ENCODE peak calls at places on chromosomes 1 and 21, in five cellular contexts. R is naive thymus-derived CD4-positive, alpha-beta T cell; T is neural progenitor cell; V is memory B cell; D is HS-5. K is an unnamed sample.

GRCh38 chr21:45033791-45034555 is 40.4 kb upstream of the ADARB1 start:
- DNase-seq in R (no peak), V (no peak), D (no peak), T (no peak), K (peak)

GRCh38 chr1:44436401-44437394 is 31.6 kb downstream of the RNF220 start:
- DNase-seq in V (no peak), D (no peak), T (no peak), R (no peak), K (no peak)

GRCh38 chr1:8598060-8598724 is 219.2 kb downstream of the RERE start:
- DNase-seq in D (no peak), V (no peak), T (peak), R (no peak), K (peak)

GRCh38 chr1:192807968-192808587 is 761 bp upstream of the RGS2 start:
- DNase-seq in D (peak), T (peak), R (peak), V (no peak), K (peak)

GRCh38 chr1:197049100-197049499 is 18.0 kb downstream of the F13B start:
- DNase-seq in D (no peak), T (no peak), V (no peak), R (no peak), K (no peak)

GRCh38 chr1:29832936-29833335 is 596.6 kb downstream of the PTPRU start:
- DNase-seq in D (no peak), R (no peak), V (no peak), T (no peak), K (no peak)

GRCh38 chr1:156385534-156386031 is 16.6 kb downstream of the RHBG start:
- DNase-seq in R (peak), T (peak), D (peak), V (peak), K (peak)

GRCh38 chr1:84353665-84354064 is 44.6 kb upstream of the DNASE2B start:
- DNase-seq in T (no peak), V (no peak), D (no peak), R (no peak), K (no peak)

GRCh38 chr1:113972954-113973353 is 6.3 kb upstream of the OLFML3 start:
- DNase-seq in D (no peak), T (no peak), V (no peak), R (no peak), K (no peak)

GRCh38 chr21:41217656-41218380 is 49.9 kb downstream of the BACE2 start:
- DNase-seq in T (peak), V (no peak), R (no peak), D (no peak), K (no peak)

GRCh38 chr1:212162635-212163034 is 122.6 kb upstream of the PPP2R5A start:
- DNase-seq in D (no peak), T (no peak), V (no peak), R (peak), K (peak)

GRCh38 chr1:41496080-41497055 is 11.9 kb upstream of the EDN2 start:
- DNase-seq in D (peak), T (peak), V (no peak), R (no peak), K (peak)

GRCh38 chr1:162136760-162137537 is 67.5 kb downstream of the NOS1AP start:
- DNase-seq in D (peak), V (no peak), R (no peak), T (no peak), K (peak)

GRCh38 chr1:196732526-196732925 is 42.1 kb upstream of the CFHR3 start:
- DNase-seq in D (no peak), T (peak), R (no peak), V (no peak), K (no peak)

GRCh38 chr1:117879284-117879683 is 50.1 kb downstream of the GDAP2 start:
- DNase-seq in V (no peak), D (no peak), R (no peak), T (no peak), K (no peak)

GRCh38 chr1:108685524-108685923 is 6.6 kb upstream of the PRPF38B start:
- DNase-seq in D (no peak), V (no peak), T (no peak), R (no peak), K (no peak)

GRCh38 chr1:229860926-229861325 is 206.1 kb upstream of the GALNT2 start:
- DNase-seq in R (no peak), V (no peak), T (no peak), D (no peak), K (no peak)

GRCh38 chr21:42320791-42321190 is 5.6 kb upstream of the TFF3 start:
- DNase-seq in R (no peak), T (no peak), V (no peak), D (no peak), K (no peak)

GRCh38 chr1:66050123-66050522 is 257.4 kb downstream of the PDE4B start:
- DNase-seq in T (no peak), D (no peak), V (no peak), R (no peak), K (no peak)

GRCh38 chr1:241711326-241711725 is 59.2 kb downstream of the WDR64 start:
- DNase-seq in R (no peak), D (no peak), V (no peak), T (no peak), K (no peak)

GRCh38 chr1:107132195-107132594 is 8.6 kb upstream of the NTNG1 start:
- DNase-seq in D (no peak), T (no peak), V (no peak), R (no peak), K (no peak)

GRCh38 chr1:110407260-110408210 is at the start of gene LAMTOR5:
- DNase-seq in T (peak), D (peak), R (peak), V (peak), K (peak)

GRCh38 chr1:153515504-153516394 is 20.0 kb downstream of the S100A6 start:
- DNase-seq in T (no peak), D (no peak), V (no peak), R (no peak), K (no peak)

GRCh38 chr1:117758444-117759316 is 152.8 kb downstream of the TENT5C start:
- DNase-seq in D (no peak), T (peak), R (peak), V (peak), K (peak)

GRCh38 chr1:179153217-179153616 is 71.3 kb downstream of the TOR3A start:
- DNase-seq in D (no peak), R (no peak), V (no peak), T (no peak), K (no peak)

GRCh38 chr1:220189750-220190347 is 82.4 kb downstream of the RAB3GAP2 start:
- DNase-seq in D (peak), T (peak), R (no peak), V (no peak), K (peak)

GRCh38 chr1:15680131-15680530 is 4.0 kb upstream of the PLEKHM2 start:
- DNase-seq in V (no peak), D (peak), T (no peak), R (no peak), K (peak)

GRCh38 chr1:202304370-202304769 is 37.4 kb downstream of the UBE2T start:
- DNase-seq in V (no peak), T (no peak), D (no peak), R (no peak), K (no peak)

GRCh38 chr21:38263493-38263892 is 6.7 kb downstream of the KCNJ15 start:
- DNase-seq in R (no peak), T (no peak), V (no peak), D (no peak), K (peak)

GRCh38 chr1:157961805-157962762 is 31.4 kb upstream of the KIRREL1 start:
- DNase-seq in T (no peak), V (no peak), D (peak), R (no peak), K (peak)